ENCODE peak calls at places on chromosomes 11 and 22, in six cellular contexts. C is aorta, R is fibroblast of mammary gland, M is HFF-Myc, U is erythroblast, Q is AG08396. J is an unnamed sample.
A peak's percentile ranks its signal among the peaks of the same experiment; 100 is the strongest.

GRCh38 chr11:28836285-28837081 is 728.3 kb downstream of the METTL15 start:
- DNase-seq in C (no peak), R (peak; percentile 81), M (peak; percentile 48), U (no peak), Q (peak; percentile 42), J (peak; percentile 98)

GRCh38 chr11:113773092-113773415 is 438 bp downstream of the ZW10 start:
- DNase-seq in C (no peak), R (peak; percentile 25), M (no peak), U (peak; percentile 65), Q (peak; percentile 26), J (no peak)

GRCh38 chr11:120652705-120653335 is 141.3 kb downstream of the GRIK4 start:
- DNase-seq in C (no peak), R (peak; percentile 6), M (peak; percentile 2), U (peak; percentile 28), Q (no peak), J (no peak)

GRCh38 chr11:118643142-118643994 is 36.0 kb downstream of the PHLDB1 start:
- DNase-seq in C (no peak), R (no peak), M (no peak), U (peak; percentile 48), Q (no peak), J (no peak)

GRCh38 chr11:44573333-44573732 is 7.9 kb downstream of the CD82 start:
- DNase-seq in C (no peak), R (peak; percentile 33), M (no peak), U (no peak), Q (no peak), J (no peak)

GRCh38 chr11:43920598-43921419 is 21.6 kb upstream of the C11orf96 start:
- DNase-seq in C (no peak), R (peak; percentile 100), M (peak; percentile 89), U (no peak), Q (peak; percentile 93), J (peak; percentile 100)

GRCh38 chr22:31139866-31140716 is at the start of gene PLA2G3:
- DNase-seq in C (peak; percentile 78), R (peak; percentile 62), M (peak; percentile 48), U (no peak), Q (peak; percentile 72), J (peak; percentile 57)

GRCh38 chr22:44758354-44758969 is 6.1 kb downstream of the ARHGAP8 start:
- DNase-seq in C (no peak), R (peak; percentile 62), M (peak; percentile 49), U (no peak), Q (no peak), J (peak; percentile 9)

GRCh38 chr11:2825886-2826678 is 59.5 kb downstream of the CDKN1C start:
- DNase-seq in C (peak; percentile 86), R (peak; percentile 93), M (peak; percentile 45), U (no peak), Q (peak; percentile 96), J (peak; percentile 90)

GRCh38 chr22:30469165-30469564 is 2.7 kb downstream of the SEC14L3 start:
- DNase-seq in C (no peak), R (no peak), M (no peak), U (no peak), Q (no peak), J (no peak)

GRCh38 chr11:65899356-65900124 is 648 bp downstream of the FOSL1 start:
- DNase-seq in C (peak; percentile 96), R (peak; percentile 72), M (no peak), U (peak; percentile 87), Q (peak; percentile 86), J (peak; percentile 82)

GRCh38 chr22:18028817-18029527 is 4.6 kb upstream of the MICAL3 start:
- DNase-seq in C (no peak), R (no peak), M (no peak), U (no peak), Q (no peak), J (no peak)

GRCh38 chr11:48093795-48094642 is 113.7 kb downstream of the PTPRJ start:
- DNase-seq in C (no peak), R (peak; percentile 70), M (peak; percentile 96), U (no peak), Q (no peak), J (no peak)

GRCh38 chr11:46672381-46672839 is 28.0 kb downstream of the ARHGAP1 start:
- DNase-seq in C (no peak), R (no peak), M (no peak), U (no peak), Q (no peak), J (no peak)

GRCh38 chr11:121138259-121138658 is 37.2 kb downstream of the TECTA start:
- DNase-seq in C (no peak), R (no peak), M (no peak), U (no peak), Q (no peak), J (no peak)

GRCh38 chr11:120303004-120303637 is 22.0 kb upstream of the TLCD5 start:
- DNase-seq in C (no peak), R (peak; percentile 72), M (no peak), U (peak; percentile 63), Q (peak; percentile 80), J (peak; percentile 73)

GRCh38 chr11:69636870-69637600 is 3.9 kb upstream of the CCND1 start:
- DNase-seq in C (peak; percentile 71), R (no peak), M (no peak), U (no peak), Q (peak; percentile 31), J (no peak)

GRCh38 chr11:46489668-46490560 is 98.3 kb upstream of the CHRM4 start:
- DNase-seq in C (no peak), R (peak; percentile 61), M (no peak), U (peak; percentile 69), Q (peak; percentile 31), J (peak; percentile 38)

GRCh38 chr22:50728523-50728931 is 9.5 kb upstream of the ACR start:
- DNase-seq in C (peak; percentile 72), R (no peak), M (no peak), U (no peak), Q (no peak), J (no peak)

GRCh38 chr11:127493330-127493729 is 492.8 kb upstream of the KIRREL3 start:
- DNase-seq in C (no peak), R (no peak), M (peak; percentile 5), U (no peak), Q (no peak), J (no peak)

GRCh38 chr11:126102436-126102894 is 39.8 kb upstream of the CDON start:
- DNase-seq in C (no peak), R (no peak), M (no peak), U (peak; percentile 81), Q (no peak), J (no peak)

GRCh38 chr11:120065876-120066275 is 72.0 kb downstream of the TRIM29 start:
- DNase-seq in C (no peak), R (no peak), M (no peak), U (no peak), Q (no peak), J (no peak)

GRCh38 chr11:8722156-8722555 is 39.6 kb downstream of the RPL27A start:
- DNase-seq in C (no peak), R (peak; percentile 65), M (no peak), U (no peak), Q (peak; percentile 74), J (peak; percentile 37)

GRCh38 chr11:67255864-67256263 is 10.4 kb upstream of the GRK2 start:
- DNase-seq in C (no peak), R (no peak), M (no peak), U (no peak), Q (no peak), J (no peak)

GRCh38 chr11:113363996-113364641 is 23.5 kb upstream of the ANKK1 start:
- DNase-seq in C (no peak), R (no peak), M (no peak), U (no peak), Q (no peak), J (no peak)

GRCh38 chr11:71459767-71460320 is 6.8 kb downstream of the NADSYN1 start:
- DNase-seq in C (peak; percentile 67), R (no peak), M (no peak), U (no peak), Q (no peak), J (no peak)

GRCh38 chr22:29079218-29079901 is 6.5 kb downstream of the KREMEN1 start:
- DNase-seq in C (no peak), R (no peak), M (peak; percentile 35), U (peak; percentile 67), Q (no peak), J (no peak)

GRCh38 chr11:119448380-119448779 is 25.4 kb upstream of the THY1 start:
- DNase-seq in C (no peak), R (no peak), M (no peak), U (no peak), Q (no peak), J (no peak)

GRCh38 chr22:39332441-39333064 is 13.1 kb upstream of the RPL3 start:
- DNase-seq in C (no peak), R (peak; percentile 59), M (no peak), U (peak; percentile 41), Q (no peak), J (no peak)

GRCh38 chr11:42407379-42407778 is 904.4 kb upstream of the API5 start:
- DNase-seq in C (no peak), R (no peak), M (no peak), U (no peak), Q (no peak), J (no peak)

GRCh38 chr11:8219257-8220021 is 44.2 kb downstream of the LMO1 start:
- DNase-seq in C (no peak), R (peak; percentile 61), M (peak; percentile 20), U (peak; percentile 30), Q (peak; percentile 67), J (peak; percentile 35)

J was measured in HCEC 1CT.